ENCODE peak calls at places on chromosomes 6 and 20, in seven cellular contexts. One of them, this sample, is unnamed.

GRCh38 chr6:139955366-139956155 is 581.1 kb upstream of the CITED2 start:
- DNase-seq in fibroblast of lung: no peak
- DNase-seq in prostate gland: no peak
- DNase-seq in endodermal cell: no peak
- DNase-seq in right lobe of liver: no peak
- DNase-seq in BE2C: no peak
- DNase-seq in body of pancreas: no peak
- DNase-seq in this sample: no peak

GRCh38 chr6:90199900-90200299 is 96.7 kb downstream of the BACH2 start:
- DNase-seq in right lobe of liver: no peak
- DNase-seq in BE2C: no peak
- DNase-seq in prostate gland: no peak
- DNase-seq in body of pancreas: no peak
- DNase-seq in endodermal cell: no peak
- DNase-seq in fibroblast of lung: peak; percentile 73
- DNase-seq in this sample: no peak

GRCh38 chr6:7137335-7138106 is 29.8 kb downstream of the RREB1 start:
- DNase-seq in body of pancreas: no peak
- DNase-seq in endodermal cell: peak; percentile 67
- DNase-seq in fibroblast of lung: peak; percentile 58
- DNase-seq in right lobe of liver: peak; percentile 52
- DNase-seq in prostate gland: no peak
- DNase-seq in BE2C: peak; percentile 28
- DNase-seq in this sample: peak; percentile 64

GRCh38 chr6:3957321-3957720 is 108.1 kb downstream of the FAM50B start:
- DNase-seq in BE2C: no peak
- DNase-seq in prostate gland: no peak
- DNase-seq in endodermal cell: no peak
- DNase-seq in right lobe of liver: no peak
- DNase-seq in fibroblast of lung: no peak
- DNase-seq in body of pancreas: no peak
- DNase-seq in this sample: no peak

GRCh38 chr6:52976591-52977035 is 18.5 kb downstream of the GSTA4 start:
- DNase-seq in body of pancreas: no peak
- DNase-seq in right lobe of liver: peak; percentile 23
- DNase-seq in fibroblast of lung: no peak
- DNase-seq in BE2C: no peak
- DNase-seq in endodermal cell: no peak
- DNase-seq in prostate gland: no peak
- DNase-seq in this sample: no peak

GRCh38 chr6:3698021-3698420 is 53.5 kb downstream of the PXDC1 start:
- DNase-seq in endodermal cell: no peak
- DNase-seq in prostate gland: no peak
- DNase-seq in BE2C: no peak
- DNase-seq in fibroblast of lung: no peak
- DNase-seq in body of pancreas: no peak
- DNase-seq in right lobe of liver: no peak
- DNase-seq in this sample: no peak

GRCh38 chr6:4243237-4243636 is 107.9 kb upstream of the ECI2 start:
- DNase-seq in right lobe of liver: no peak
- DNase-seq in body of pancreas: no peak
- DNase-seq in endodermal cell: no peak
- DNase-seq in BE2C: no peak
- DNase-seq in prostate gland: no peak
- DNase-seq in fibroblast of lung: no peak
- DNase-seq in this sample: no peak

GRCh38 chr20:61493798-61494305 is 241.8 kb downstream of the CDH4 start:
- DNase-seq in prostate gland: no peak
- DNase-seq in BE2C: no peak
- DNase-seq in endodermal cell: peak; percentile 40
- DNase-seq in fibroblast of lung: no peak
- DNase-seq in right lobe of liver: no peak
- DNase-seq in body of pancreas: no peak
- DNase-seq in this sample: no peak

GRCh38 chr20:15582146-15582776 is 991.0 kb downstream of the KIF16B start:
- DNase-seq in body of pancreas: no peak
- DNase-seq in fibroblast of lung: peak; percentile 9
- DNase-seq in endodermal cell: no peak
- DNase-seq in prostate gland: no peak
- DNase-seq in right lobe of liver: no peak
- DNase-seq in BE2C: no peak
- DNase-seq in this sample: no peak

GRCh38 chr6:159813781-159814180 is 13.7 kb downstream of the PNLDC1 start:
- DNase-seq in fibroblast of lung: no peak
- DNase-seq in endodermal cell: no peak
- DNase-seq in BE2C: no peak
- DNase-seq in prostate gland: no peak
- DNase-seq in body of pancreas: no peak
- DNase-seq in right lobe of liver: no peak
- DNase-seq in this sample: no peak

GRCh38 chr6:30508890-30509736 is 19.8 kb downstream of the HLA-E start:
- DNase-seq in BE2C: no peak
- DNase-seq in fibroblast of lung: no peak
- DNase-seq in right lobe of liver: no peak
- DNase-seq in endodermal cell: peak; percentile 12
- DNase-seq in body of pancreas: no peak
- DNase-seq in prostate gland: no peak
- DNase-seq in this sample: no peak

GRCh38 chr6:102417368-102417767 is 1023.9 kb downstream of the GRIK2 start:
- DNase-seq in fibroblast of lung: no peak
- DNase-seq in body of pancreas: no peak
- DNase-seq in right lobe of liver: no peak
- DNase-seq in prostate gland: no peak
- DNase-seq in BE2C: no peak
- DNase-seq in endodermal cell: no peak
- DNase-seq in this sample: no peak

GRCh38 chr6:3013486-3013885 is 13.8 kb downstream of the NQO2 start:
- DNase-seq in body of pancreas: no peak
- DNase-seq in fibroblast of lung: peak; percentile 20
- DNase-seq in prostate gland: no peak
- DNase-seq in right lobe of liver: peak; percentile 64
- DNase-seq in BE2C: no peak
- DNase-seq in endodermal cell: peak; percentile 42
- DNase-seq in this sample: no peak

GRCh38 chr6:78489874-78490273 is 377.5 kb upstream of the IRAK1BP1 start:
- DNase-seq in body of pancreas: no peak
- DNase-seq in BE2C: no peak
- DNase-seq in right lobe of liver: no peak
- DNase-seq in endodermal cell: no peak
- DNase-seq in prostate gland: no peak
- DNase-seq in fibroblast of lung: no peak
- DNase-seq in this sample: no peak

GRCh38 chr20:33846291-33846916 is 35.3 kb downstream of the CHMP4B start:
- DNase-seq in BE2C: peak; percentile 54
- DNase-seq in fibroblast of lung: peak; percentile 79
- DNase-seq in endodermal cell: no peak
- DNase-seq in prostate gland: no peak
- DNase-seq in body of pancreas: no peak
- DNase-seq in right lobe of liver: no peak
- DNase-seq in this sample: peak; percentile 69

GRCh38 chr6:165767228-165767627 is 104.2 kb upstream of the PDE10A start:
- DNase-seq in body of pancreas: no peak
- DNase-seq in BE2C: no peak
- DNase-seq in fibroblast of lung: no peak
- DNase-seq in endodermal cell: no peak
- DNase-seq in right lobe of liver: no peak
- DNase-seq in prostate gland: no peak
- DNase-seq in this sample: no peak

GRCh38 chr6:133376743-133377142 is 135.6 kb downstream of the EYA4 start:
- DNase-seq in right lobe of liver: no peak
- DNase-seq in body of pancreas: no peak
- DNase-seq in prostate gland: no peak
- DNase-seq in BE2C: no peak
- DNase-seq in fibroblast of lung: no peak
- DNase-seq in endodermal cell: no peak
- DNase-seq in this sample: no peak

GRCh38 chr6:149925974-149926777 is 3.3 kb upstream of the RAET1G start:
- DNase-seq in right lobe of liver: peak; percentile 89
- DNase-seq in BE2C: peak; percentile 89
- DNase-seq in prostate gland: peak; percentile 90
- DNase-seq in body of pancreas: peak; percentile 90
- DNase-seq in fibroblast of lung: peak; percentile 74
- DNase-seq in endodermal cell: peak; percentile 97
- DNase-seq in this sample: peak; percentile 96

GRCh38 chr6:129648819-129649491 is 61.0 kb downstream of the ARHGAP18 start:
- DNase-seq in fibroblast of lung: no peak
- DNase-seq in endodermal cell: no peak
- DNase-seq in prostate gland: no peak
- DNase-seq in BE2C: no peak
- DNase-seq in body of pancreas: no peak
- DNase-seq in right lobe of liver: no peak
- DNase-seq in this sample: peak; percentile 78

GRCh38 chr20:51140671-51141070 is 117.8 kb upstream of the KCNG1 start:
- DNase-seq in right lobe of liver: no peak
- DNase-seq in body of pancreas: no peak
- DNase-seq in BE2C: no peak
- DNase-seq in prostate gland: no peak
- DNase-seq in endodermal cell: peak; percentile 20
- DNase-seq in fibroblast of lung: no peak
- DNase-seq in this sample: no peak

GRCh38 chr20:44496976-44497375 is 21.3 kb downstream of the TTPAL start:
- DNase-seq in BE2C: no peak
- DNase-seq in body of pancreas: no peak
- DNase-seq in fibroblast of lung: peak; percentile 61
- DNase-seq in right lobe of liver: no peak
- DNase-seq in prostate gland: no peak
- DNase-seq in endodermal cell: no peak
- DNase-seq in this sample: no peak

GRCh38 chr6:20583447-20583806 is 49.2 kb downstream of the CDKAL1 start:
- DNase-seq in endodermal cell: no peak
- DNase-seq in fibroblast of lung: no peak
- DNase-seq in right lobe of liver: no peak
- DNase-seq in BE2C: no peak
- DNase-seq in body of pancreas: no peak
- DNase-seq in prostate gland: no peak
- DNase-seq in this sample: peak; percentile 98

GRCh38 chr6:31090275-31090972 is 22.0 kb downstream of the C6orf15 start:
- DNase-seq in body of pancreas: no peak
- DNase-seq in prostate gland: no peak
- DNase-seq in BE2C: no peak
- DNase-seq in right lobe of liver: no peak
- DNase-seq in endodermal cell: no peak
- DNase-seq in fibroblast of lung: no peak
- DNase-seq in this sample: no peak

GRCh38 chr6:56839533-56840183 is 115.2 kb upstream of the BEND6 start:
- DNase-seq in body of pancreas: no peak
- DNase-seq in endodermal cell: no peak
- DNase-seq in prostate gland: no peak
- DNase-seq in BE2C: no peak
- DNase-seq in right lobe of liver: no peak
- DNase-seq in fibroblast of lung: no peak
- DNase-seq in this sample: no peak
- H3K4me3 ChIP-seq in body of pancreas: no peak overlapping the region
- H3K4me3 ChIP-seq in endodermal cell: no peak overlapping the region
- H3K4me3 ChIP-seq in prostate gland: no peak overlapping the region
- H3K4me3 ChIP-seq in BE2C: no peak overlapping the region
- H3K4me3 ChIP-seq in right lobe of liver: no peak overlapping the region
- H3K4me3 ChIP-seq in fibroblast of lung: no peak overlapping the region
- H3K4me3 ChIP-seq in this sample: no peak overlapping the region

DNA sequence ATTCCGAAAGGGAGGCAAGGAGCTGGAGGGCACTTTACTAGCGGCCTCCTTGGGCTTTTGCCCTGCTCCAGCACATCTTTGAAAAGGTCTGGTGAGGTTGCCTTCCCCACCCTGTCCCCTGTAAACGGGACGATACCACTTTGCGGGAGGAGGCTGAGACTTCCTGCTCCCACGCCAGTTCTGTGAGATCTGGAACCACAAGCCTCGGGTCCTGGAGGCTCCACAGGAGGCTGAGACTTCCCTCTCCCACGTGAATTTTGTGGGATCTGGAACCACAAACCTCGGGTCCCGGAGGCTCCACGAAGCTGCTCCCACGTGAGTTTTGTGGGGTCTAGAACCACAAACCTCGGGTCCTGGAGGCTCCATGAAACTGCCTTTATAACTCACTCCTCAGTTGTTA is 209.3 kb downstream of the DLL1 start:
- DNase-seq in right lobe of liver: no peak
- DNase-seq in prostate gland: no peak
- DNase-seq in body of pancreas: no peak
- DNase-seq in endodermal cell: no peak
- DNase-seq in fibroblast of lung: no peak
- DNase-seq in BE2C: no peak
- DNase-seq in this sample: no peak
- H3K9me3 ChIP-seq in right lobe of liver: no peaks in the 10 kb centered on the region
- H3K9me3 ChIP-seq in prostate gland: no peaks in the 10 kb centered on the region
- H3K9me3 ChIP-seq in body of pancreas: no peaks in the 10 kb centered on the region
- H3K9me3 ChIP-seq in endodermal cell: no peaks in the 10 kb centered on the region
- H3K9me3 ChIP-seq in fibroblast of lung: no peaks in the 10 kb centered on the region
- H3K9me3 ChIP-seq in BE2C: no peaks in the 10 kb centered on the region
- H3K9me3 ChIP-seq in this sample: no peaks in the 10 kb centered on the region

DNA sequence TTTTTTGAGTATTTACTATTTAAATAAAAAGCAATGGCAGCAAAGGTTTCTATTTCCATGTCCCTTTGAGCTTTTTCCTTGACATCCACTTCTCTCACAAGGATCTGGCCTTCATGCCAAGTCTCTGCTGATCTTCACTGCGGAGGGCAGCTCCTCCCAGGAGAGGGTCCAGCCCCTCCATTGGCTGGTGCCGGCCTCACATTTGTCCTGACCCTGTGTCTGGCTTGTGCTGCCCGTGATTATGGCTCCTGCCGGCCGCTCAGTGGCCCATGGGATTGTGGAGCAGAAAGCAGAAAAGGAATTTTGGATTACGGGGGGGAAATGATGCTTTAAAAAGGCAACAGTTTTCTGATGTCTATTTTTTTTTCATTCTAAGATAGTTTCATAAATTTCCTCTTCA is 31.2 kb upstream of the PDE7B start:
- DNase-seq in BE2C: no peak
- DNase-seq in endodermal cell: no peak
- DNase-seq in fibroblast of lung: no peak
- DNase-seq in prostate gland: no peak
- DNase-seq in body of pancreas: no peak
- DNase-seq in right lobe of liver: no peak
- DNase-seq in this sample: no peak
- H3K36me3 ChIP-seq in BE2C: no peaks in the 10 kb centered on the region
- H3K36me3 ChIP-seq in endodermal cell: no peaks in the 10 kb centered on the region
- H3K36me3 ChIP-seq in fibroblast of lung: no peaks in the 10 kb centered on the region
- H3K36me3 ChIP-seq in prostate gland: no peaks in the 10 kb centered on the region
- H3K36me3 ChIP-seq in body of pancreas: no peaks in the 10 kb centered on the region
- H3K36me3 ChIP-seq in right lobe of liver: peaks cover 33% of the 10 kb centered on the region
- H3K36me3 ChIP-seq in this sample: no peaks in the 10 kb centered on the region

GRCh38 chr6:1395496-1395895 is 6.1 kb downstream of the FOXF2 start:
- DNase-seq in body of pancreas: no peak
- DNase-seq in fibroblast of lung: peak; percentile 62
- DNase-seq in endodermal cell: peak; percentile 33
- DNase-seq in prostate gland: no peak
- DNase-seq in BE2C: no peak
- DNase-seq in right lobe of liver: no peak
- DNase-seq in this sample: no peak
- H3K4me3 ChIP-seq in body of pancreas: no peak overlapping the region
- H3K4me3 ChIP-seq in fibroblast of lung: peak overlapping the region; percentile 99
- H3K4me3 ChIP-seq in endodermal cell: no peak overlapping the region
- H3K4me3 ChIP-seq in prostate gland: no peak overlapping the region
- H3K4me3 ChIP-seq in BE2C: no peak overlapping the region
- H3K4me3 ChIP-seq in right lobe of liver: no peak overlapping the region
- H3K4me3 ChIP-seq in this sample: no peak overlapping the region

GRCh38 chr6:167662104-167662880 is 164.4 kb upstream of the AFDN start:
- DNase-seq in fibroblast of lung: no peak
- DNase-seq in prostate gland: no peak
- DNase-seq in endodermal cell: no peak
- DNase-seq in body of pancreas: no peak
- DNase-seq in BE2C: no peak
- DNase-seq in right lobe of liver: no peak
- DNase-seq in this sample: no peak
- H3K9me3 ChIP-seq in fibroblast of lung: no peaks in the 10 kb centered on the region
- H3K9me3 ChIP-seq in prostate gland: no peaks in the 10 kb centered on the region
- H3K9me3 ChIP-seq in endodermal cell: no peaks in the 10 kb centered on the region
- H3K9me3 ChIP-seq in body of pancreas: no peaks in the 10 kb centered on the region
- H3K9me3 ChIP-seq in BE2C: no peaks in the 10 kb centered on the region
- H3K9me3 ChIP-seq in right lobe of liver: no peaks in the 10 kb centered on the region
- H3K9me3 ChIP-seq in this sample: no peaks in the 10 kb centered on the region

GRCh38 chr6:169635345-169635744 is 66.5 kb downstream of the WDR27 start:
- DNase-seq in body of pancreas: no peak
- DNase-seq in right lobe of liver: no peak
- DNase-seq in BE2C: no peak
- DNase-seq in prostate gland: no peak
- DNase-seq in endodermal cell: no peak
- DNase-seq in fibroblast of lung: no peak
- DNase-seq in this sample: no peak
- H3K36me3 ChIP-seq in body of pancreas: peaks cover 2% of the 10 kb centered on the region
- H3K36me3 ChIP-seq in right lobe of liver: no peaks in the 10 kb centered on the region
- H3K36me3 ChIP-seq in BE2C: peaks cover 20% of the 10 kb centered on the region
- H3K36me3 ChIP-seq in prostate gland: no peaks in the 10 kb centered on the region
- H3K36me3 ChIP-seq in endodermal cell: peaks cover 64% of the 10 kb centered on the region
- H3K36me3 ChIP-seq in fibroblast of lung: peaks cover 2% of the 10 kb centered on the region
- H3K36me3 ChIP-seq in this sample: peaks cover 4% of the 10 kb centered on the region

This sample was measured in HAP-1.